ENCODE peak calls at places on chromosome 20, in ten cellular contexts. R, M, H, C, Z, X, I, O, L and N are unnamed samples.
A peak's percentile ranks its signal among the peaks of the same experiment; 100 is the strongest.

GRCh38 chr20:4068708-4069107 is 53.4 kb upstream of the RNF24 start:
- DNase-seq in R (no peak), M (no peak), H (no peak), C (no peak), Z (peak; percentile 54), X (no peak), I (no peak), O (no peak), L (no peak), N (no peak)

GRCh38 chr20:4151991-4152695 is 136.8 kb upstream of the RNF24 start:
- DNase-seq in R (no peak), M (no peak), H (peak; percentile 78), C (no peak), Z (no peak), X (no peak), I (no peak), O (no peak), L (no peak), N (no peak)

GRCh38 chr20:23100021-23100753 is 14.1 kb upstream of the CD93 start:
- DNase-seq in R (no peak), M (no peak), H (no peak), C (no peak), Z (no peak), X (no peak), I (no peak), O (no peak), L (no peak), N (no peak)

GRCh38 chr20:37299718-37300529 is 10.5 kb downstream of the MANBAL start:
- DNase-seq in R (no peak), M (no peak), H (peak; percentile 65), C (no peak), Z (peak; percentile 46), X (no peak), I (no peak), O (no peak), L (no peak), N (no peak)

GRCh38 chr20:62482136-62482833 is 6.5 kb upstream of the GATA5 start:
- DNase-seq in R (no peak), M (no peak), H (no peak), C (no peak), Z (no peak), X (no peak), I (no peak), O (no peak), L (no peak), N (no peak)

GRCh38 chr20:11766961-11767360 is 150.7 kb upstream of the BTBD3 start:
- DNase-seq in R (peak; percentile 74), M (no peak), H (peak; percentile 61), C (no peak), Z (no peak), X (no peak), I (no peak), O (no peak), L (no peak), N (no peak)

GRCh38 chr20:41082306-41082705 is 53.7 kb downstream of the TOP1 start:
- DNase-seq in R (no peak), M (no peak), H (no peak), C (no peak), Z (no peak), X (no peak), I (no peak), O (no peak), L (no peak), N (no peak)

GRCh38 chr20:20780127-20780822 is 67.8 kb upstream of the RALGAPA2 start:
- DNase-seq in R (peak; percentile 19), M (no peak), H (no peak), C (no peak), Z (no peak), X (peak; percentile 79), I (no peak), O (no peak), L (no peak), N (no peak)

GRCh38 chr20:52438326-52438963 is 246.9 kb upstream of the ZFP64 start:
- DNase-seq in R (peak; percentile 34), M (no peak), H (no peak), C (no peak), Z (no peak), X (no peak), I (peak; percentile 17), O (no peak), L (no peak), N (no peak)

GRCh38 chr20:16922834-16923233 is 174.7 kb downstream of the OTOR start:
- DNase-seq in R (no peak), M (no peak), H (peak; percentile 95), C (no peak), Z (no peak), X (no peak), I (no peak), O (no peak), L (no peak), N (no peak)

GRCh38 chr20:38201356-38201755 is 36.3 kb upstream of the TGM2 start:
- DNase-seq in R (no peak), M (no peak), H (peak; percentile 93), C (no peak), Z (peak; percentile 27), X (no peak), I (no peak), O (no peak), L (peak; percentile 39), N (no peak)

GRCh38 chr20:43985608-43986316 is 71.1 kb downstream of the TOX2 start:
- DNase-seq in R (peak; percentile 15), M (no peak), H (no peak), C (no peak), Z (no peak), X (no peak), I (no peak), O (no peak), L (peak; percentile 31), N (no peak)

GRCh38 chr20:36493801-36494114 is 47.6 kb upstream of the MYL9 start:
- DNase-seq in R (no peak), M (no peak), H (peak; percentile 78), C (no peak), Z (no peak), X (peak; percentile 74), I (no peak), O (no peak), L (no peak), N (no peak)

GRCh38 chr20:3172126-3172932 is 1.0 kb downstream of the LZTS3 start:
- DNase-seq in R (no peak), M (no peak), H (no peak), C (no peak), Z (no peak), X (no peak), I (no peak), O (no peak), L (no peak), N (no peak)

GRCh38 chr20:31652917-31653385 is 15.2 kb downstream of the COX4I2 start:
- DNase-seq in R (no peak), M (peak; percentile 67), H (peak; percentile 43), C (no peak), Z (no peak), X (no peak), I (no peak), O (no peak), L (peak; percentile 20), N (no peak)

DNA sequence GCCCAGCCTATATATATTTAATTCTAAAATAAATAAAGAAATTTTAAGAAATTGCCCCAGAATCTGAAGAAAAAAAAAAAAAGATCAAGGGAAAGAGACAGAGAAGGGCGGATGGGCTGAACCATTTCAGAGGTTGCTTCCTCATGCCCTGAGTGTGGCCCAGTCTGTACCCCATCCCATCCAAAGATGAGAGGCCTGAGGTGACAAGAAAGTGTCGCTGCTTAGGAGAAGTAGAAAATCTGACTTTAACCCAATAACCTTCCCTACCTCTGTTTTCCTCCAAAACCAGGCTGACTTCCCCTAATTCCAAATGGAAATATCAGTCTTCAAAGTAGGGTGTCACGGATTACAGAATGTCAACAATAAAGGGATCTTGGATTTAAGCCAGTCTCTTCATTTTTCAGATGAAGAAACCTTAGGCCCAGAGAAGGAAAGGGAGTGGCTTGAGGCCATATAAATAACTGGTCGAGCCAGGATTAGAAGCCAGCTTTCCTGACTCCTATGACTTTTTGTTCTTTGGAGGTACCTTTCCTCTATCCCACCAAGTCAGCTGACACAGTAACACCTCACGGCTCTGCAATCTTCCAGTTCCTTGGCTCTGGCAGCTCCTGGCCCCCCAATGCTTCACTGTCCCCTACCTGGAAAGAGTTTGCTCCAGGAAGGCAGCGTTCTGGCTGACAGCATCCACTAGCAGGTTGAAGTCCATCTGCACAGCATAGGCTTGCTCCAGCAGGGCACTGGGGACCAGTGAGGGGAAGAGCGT is 10.1 kb downstream of the GSS start:
- DNase-seq in R (no peak), M (no peak), H (no peak), C (no peak), Z (no peak), X (no peak), I (no peak), O (no peak), L (no peak), N (no peak)
- H3K27ac ChIP-seq in R (no peak overlapping the region), M (no peak overlapping the region), H (no peak overlapping the region), C (no peak overlapping the region), Z (no peak overlapping the region), X (peak overlapping the region; percentile 60), I (no peak overlapping the region), O (no peak overlapping the region), L (no peak overlapping the region), N (no peak overlapping the region)

DNA sequence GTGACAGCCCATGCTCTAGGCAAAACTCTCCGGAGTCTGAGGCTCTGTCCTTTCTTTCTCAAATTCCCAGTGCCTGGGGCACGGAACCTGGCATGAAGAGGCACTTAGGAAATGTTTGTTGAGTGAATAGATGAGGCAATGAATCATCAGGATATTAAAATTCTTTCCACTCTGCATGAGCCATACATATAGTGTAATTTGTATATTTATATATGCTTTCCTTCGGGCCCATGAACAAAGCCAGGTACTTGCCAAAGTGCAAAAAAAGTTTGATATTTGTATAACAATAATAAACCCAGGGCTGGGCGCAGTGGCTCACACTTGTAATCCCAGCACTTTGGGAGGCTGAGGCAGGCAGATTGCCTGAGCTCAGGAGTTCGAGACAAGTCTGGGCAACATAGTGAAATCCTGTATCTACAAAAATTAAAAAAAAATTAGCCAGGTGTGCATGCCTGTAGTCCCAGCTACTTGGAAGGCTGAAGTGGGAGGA is 212.3 kb upstream of the ZNF217 start:
- DNase-seq in R (no peak), M (no peak), H (peak; percentile 81), C (no peak), Z (no peak), X (no peak), I (no peak), O (no peak), L (peak; percentile 64), N (no peak)
- H3K27ac ChIP-seq in R (no peak overlapping the region), M (peak overlapping the region; percentile 95), H (no peak overlapping the region), C (no peak overlapping the region), Z (no peak overlapping the region), X (no peak overlapping the region), I (no peak overlapping the region), O (no peak overlapping the region), L (no peak overlapping the region), N (no peak overlapping the region)

DNA sequence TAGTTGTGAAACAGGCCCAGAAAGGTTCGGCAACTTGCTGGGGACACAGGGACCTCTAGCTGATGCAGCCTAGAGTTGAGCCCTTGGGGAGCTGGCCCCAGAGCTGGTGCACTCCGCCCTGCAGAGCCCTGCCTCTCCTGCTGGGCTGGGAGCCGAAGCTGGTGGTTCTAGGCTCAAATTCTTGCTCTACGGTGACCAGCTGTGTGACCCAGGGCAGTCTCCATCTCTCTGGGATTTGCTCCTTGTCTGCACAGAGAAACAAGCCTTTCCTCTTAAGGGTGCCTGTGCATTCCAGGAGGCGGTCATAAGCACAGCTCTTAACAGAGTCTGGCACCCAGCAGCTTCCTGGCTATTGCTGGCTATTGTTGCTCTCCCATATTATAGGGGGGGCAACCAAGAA is 47.4 kb downstream of the RBM38 start:
- DNase-seq in R (no peak), M (no peak), H (no peak), C (no peak), Z (no peak), X (no peak), I (no peak), O (no peak), L (no peak), N (no peak)
- H3K27ac ChIP-seq in R (no peak overlapping the region), M (no peak overlapping the region), H (no peak overlapping the region), C (no peak overlapping the region), Z (no peak overlapping the region), X (peak overlapping the region; percentile 64), I (no peak overlapping the region), O (no peak overlapping the region), L (no peak overlapping the region), N (no peak overlapping the region)

GRCh38 chr20:49725694-49726093 is 12.0 kb upstream of the B4GALT5 start:
- DNase-seq in R (peak; percentile 35), M (no peak), H (no peak), C (no peak), Z (no peak), X (no peak), I (no peak), O (no peak), L (no peak), N (no peak)
- H3K27ac ChIP-seq in R (no peak overlapping the region), M (no peak overlapping the region), H (no peak overlapping the region), C (no peak overlapping the region), Z (no peak overlapping the region), X (peak overlapping the region; percentile 77), I (no peak overlapping the region), O (no peak overlapping the region), L (no peak overlapping the region), N (no peak overlapping the region)